ENCODE peak calls at places on chromosomes 7 and 10, in six cellular contexts. C, A, B, U, D and N are unnamed samples.

GRCh38 chr10:77409697-77410471 is 227.7 kb downstream of the KCNMA1 start:
- DNase-seq in D (no peak), U (no peak), A (no peak), C (no peak), B (no peak), N (no peak)

GRCh38 chr7:103114576-103115008 is 34.3 kb downstream of the NAPEPLD start:
- DNase-seq in B (no peak), A (no peak), U (no peak), D (peak), C (no peak), N (no peak)

GRCh38 chr7:44348300-44348699 is 22.9 kb upstream of the CAMK2B start:
- DNase-seq in U (no peak), D (no peak), B (no peak), A (no peak), C (peak), N (no peak)

GRCh38 chr7:102432476-102433318 is 678 bp upstream of the ORAI2 start:
- DNase-seq in D (no peak), U (no peak), A (no peak), B (no peak), C (no peak), N (no peak)

GRCh38 chr10:43901744-43902504 is 253.2 kb upstream of the ZNF32 start:
- DNase-seq in D (no peak), C (no peak), U (no peak), A (no peak), B (no peak), N (no peak)

GRCh38 chr7:149007615-149008014 is 20.7 kb downstream of the PDIA4 start:
- DNase-seq in B (no peak), C (no peak), D (no peak), U (no peak), A (no peak), N (no peak)

GRCh38 chr10:45372251-45372951 is 1.6 kb upstream of the ALOX5 start:
- DNase-seq in U (no peak), D (peak), B (no peak), C (no peak), A (no peak), N (no peak)

GRCh38 chr7:12768948-12769347 is 81.5 kb downstream of the ARL4A start:
- DNase-seq in U (no peak), D (no peak), B (no peak), C (no peak), A (no peak), N (no peak)

GRCh38 chr10:70355234-70356021 is 27.0 kb downstream of the LRRC20 start:
- DNase-seq in D (no peak), C (no peak), A (no peak), B (no peak), U (no peak), N (peak)

GRCh38 chr10:4736183-4736582 is 89.8 kb upstream of the AKR1E2 start:
- DNase-seq in U (no peak), A (no peak), C (no peak), B (no peak), D (no peak), N (no peak)

GRCh38 chr7:23298141-23298851 is 843 bp upstream of the MALSU1 start:
- DNase-seq in C (peak), D (peak), B (peak), A (peak), U (no peak), N (no peak)

GRCh38 chr7:118250860-118251494 is 26.5 kb downstream of the ANKRD7 start:
- DNase-seq in C (no peak), A (no peak), U (no peak), B (no peak), D (no peak), N (no peak)

GRCh38 chr10:77179015-77179695 is 458.5 kb downstream of the KCNMA1 start:
- DNase-seq in B (peak), A (peak), D (peak), C (peak), U (no peak), N (no peak)

GRCh38 chr7:25846722-25847121 is 305.3 kb upstream of the NFE2L3 start:
- DNase-seq in B (peak), C (peak), U (no peak), D (no peak), A (peak), N (no peak)

GRCh38 chr7:91034459-91035368 is 229.5 kb upstream of the FZD1 start:
- DNase-seq in A (peak), D (peak), B (peak), U (no peak), C (peak), N (no peak)

GRCh38 chr10:112711366-112711765 is 238.7 kb upstream of the TCF7L2 start:
- DNase-seq in D (peak), A (no peak), C (peak), U (no peak), B (no peak), N (no peak)

GRCh38 chr7:66138994-66139752 is 24.5 kb downstream of the CRCP start:
- DNase-seq in C (peak), B (no peak), U (no peak), D (peak), A (no peak), N (no peak)

GRCh38 chr10:4825868-4826787 is at the start of gene AKR1E2:
- DNase-seq in D (peak), B (peak), C (peak), U (peak), A (peak), N (peak)

GRCh38 chr7:73969991-73970390 is 58.0 kb upstream of the ELN start:
- DNase-seq in B (no peak), D (peak), C (no peak), U (no peak), A (no peak), N (no peak)

GRCh38 chr10:120735773-120736371 is 115.3 kb upstream of the WDR11 start:
- DNase-seq in B (no peak), D (no peak), U (no peak), A (peak), C (peak), N (peak)

GRCh38 chr7:55128693-55129394 is 110.0 kb downstream of the EGFR start:
- DNase-seq in C (peak), A (no peak), B (no peak), U (no peak), D (no peak), N (no peak)

GRCh38 chr7:118420888-118421287 is 196.4 kb downstream of the ANKRD7 start:
- DNase-seq in B (no peak), D (no peak), A (no peak), C (no peak), U (no peak), N (no peak)

GRCh38 chr7:117250245-117250644 is 72.6 kb downstream of the WNT2 start:
- DNase-seq in A (no peak), C (no peak), U (no peak), D (no peak), B (no peak), N (no peak)

GRCh38 chr7:127189074-127189473 is 63.7 kb downstream of the GRM8 start:
- DNase-seq in A (no peak), D (no peak), C (no peak), U (no peak), B (no peak), N (no peak)

GRCh38 chr7:137956183-137956582 is 45.7 kb downstream of the CREB3L2 start:
- DNase-seq in B (no peak), C (no peak), U (no peak), D (no peak), A (no peak), N (no peak)
- H3K27ac ChIP-seq in B (no peak), C (no peak), U (no peak), D (peak), A (no peak), N (no peak)

GRCh38 chr10:127974911-127975310 is 68.0 kb downstream of the PTPRE start:
- DNase-seq in A (no peak), C (no peak), B (no peak), U (no peak), D (no peak), N (no peak)

GRCh38 chr10:127977368-127978009 is 70.6 kb downstream of the PTPRE start:
- DNase-seq in D (peak), A (peak), B (peak), C (peak), U (no peak), N (no peak)

GRCh38 chr10:127976286-127976685 is 69.4 kb downstream of the PTPRE start:
- DNase-seq in C (no peak), D (no peak), U (no peak), B (no peak), A (no peak), N (no peak)

GRCh38 chr10:127978481-127978880 is 71.6 kb downstream of the PTPRE start:
- DNase-seq in A (no peak), D (no peak), B (no peak), C (no peak), U (no peak), N (no peak)

DNA sequence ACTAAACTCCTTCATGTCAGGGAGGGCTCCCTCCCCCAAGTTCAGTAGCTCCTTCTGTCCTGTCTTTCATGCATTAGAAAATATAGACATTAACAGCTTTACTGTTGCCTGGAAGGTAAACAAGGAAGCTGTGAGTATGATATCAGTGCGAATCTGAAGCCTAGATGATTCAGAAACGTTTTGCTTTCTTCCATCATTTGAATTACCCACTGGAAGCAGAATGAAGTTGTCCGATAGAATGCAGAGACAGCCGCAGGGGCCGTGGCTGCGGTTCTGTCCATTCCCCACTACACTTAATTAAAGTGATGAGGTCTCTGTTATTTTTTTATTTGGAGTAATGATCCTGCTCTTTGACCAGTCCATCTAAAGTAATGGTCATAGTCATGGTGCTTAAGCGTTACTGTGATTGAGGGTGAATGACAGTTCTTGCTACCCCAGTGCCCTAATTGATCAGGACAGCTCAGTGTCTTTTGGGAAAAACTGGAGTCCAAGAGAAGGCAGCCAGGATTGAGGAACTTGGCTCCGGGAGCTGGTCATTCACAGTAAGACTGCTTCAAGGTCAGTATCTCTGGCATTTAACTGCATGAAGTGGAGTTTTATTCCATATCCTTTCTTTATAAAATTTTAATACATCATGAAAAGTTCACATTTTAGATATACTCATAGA is 69.9 kb downstream of the PTPRE start:
- DNase-seq in C (no peak), B (no peak), D (no peak), A (peak), U (no peak), N (no peak)
- H3K4me3 ChIP-seq in C (no peak), B (no peak), D (peak), A (no peak), U (no peak), N (no peak)

GRCh38 chr7:10939911-10940747 is 33.5 kb upstream of the PHF14 start:
- DNase-seq in U (peak), D (peak), A (peak), B (peak), C (peak), N (peak)
- H3K27ac ChIP-seq in U (peak), D (peak), A (peak), B (peak), C (peak), N (peak)

GRCh38 chr7:143261901-143262300 is 1.3 kb upstream of the GSTK1 start:
- DNase-seq in U (no peak), C (no peak), D (no peak), A (no peak), B (no peak), N (no peak)

GRCh38 chr7:143263266-143264195 is at the start of gene GSTK1:
- DNase-seq in B (peak), A (peak), U (peak), C (peak), D (peak), N (peak)

GRCh38 chr7:143269254-143269653 is 6.0 kb downstream of the GSTK1 start:
- DNase-seq in D (no peak), U (no peak), B (no peak), C (no peak), A (no peak), N (no peak)

GRCh38 chr7:143259765-143260164 is 3.5 kb upstream of the GSTK1 start:
- DNase-seq in A (peak), D (no peak), C (no peak), B (no peak), U (no peak), N (no peak)

DNA sequence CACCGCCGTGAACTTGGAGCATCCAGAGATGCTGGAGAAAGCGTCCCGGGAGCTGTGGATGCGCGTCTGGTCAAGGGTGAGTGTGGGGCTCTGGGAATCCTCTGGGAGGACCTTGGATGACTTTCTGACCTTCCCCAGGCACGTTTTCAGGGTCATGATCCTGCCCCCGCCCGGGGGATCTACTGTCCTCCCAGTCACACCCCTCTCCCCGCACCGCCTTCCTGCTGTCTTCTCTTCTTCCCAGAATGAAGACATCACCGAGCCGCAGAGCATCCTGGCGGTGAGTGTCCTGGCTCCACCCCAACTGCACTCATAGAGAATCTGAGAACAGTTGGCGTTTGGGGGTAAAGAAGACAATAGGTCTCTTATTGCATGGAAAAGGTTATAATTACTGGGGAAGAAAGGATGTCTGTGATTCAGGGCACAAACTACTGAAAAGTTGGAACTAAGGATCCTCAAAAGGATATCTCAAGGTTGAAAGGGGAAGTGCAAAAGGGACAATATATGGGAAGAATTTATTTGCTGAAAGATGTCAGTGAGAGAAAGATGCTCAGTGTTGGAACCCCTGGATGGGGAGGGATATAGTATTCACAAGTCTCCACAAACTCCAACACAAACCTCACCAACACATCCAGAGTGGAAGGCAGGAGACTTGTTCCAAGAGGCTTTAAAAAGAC is 1.9 kb downstream of the GSTK1 start:
- DNase-seq in B (no peak), C (no peak), D (no peak), U (no peak), A (no peak), N (no peak)
- H3K4me3 ChIP-seq in B (no peak), C (no peak), D (no peak), U (peak), A (no peak), N (peak)

DNA sequence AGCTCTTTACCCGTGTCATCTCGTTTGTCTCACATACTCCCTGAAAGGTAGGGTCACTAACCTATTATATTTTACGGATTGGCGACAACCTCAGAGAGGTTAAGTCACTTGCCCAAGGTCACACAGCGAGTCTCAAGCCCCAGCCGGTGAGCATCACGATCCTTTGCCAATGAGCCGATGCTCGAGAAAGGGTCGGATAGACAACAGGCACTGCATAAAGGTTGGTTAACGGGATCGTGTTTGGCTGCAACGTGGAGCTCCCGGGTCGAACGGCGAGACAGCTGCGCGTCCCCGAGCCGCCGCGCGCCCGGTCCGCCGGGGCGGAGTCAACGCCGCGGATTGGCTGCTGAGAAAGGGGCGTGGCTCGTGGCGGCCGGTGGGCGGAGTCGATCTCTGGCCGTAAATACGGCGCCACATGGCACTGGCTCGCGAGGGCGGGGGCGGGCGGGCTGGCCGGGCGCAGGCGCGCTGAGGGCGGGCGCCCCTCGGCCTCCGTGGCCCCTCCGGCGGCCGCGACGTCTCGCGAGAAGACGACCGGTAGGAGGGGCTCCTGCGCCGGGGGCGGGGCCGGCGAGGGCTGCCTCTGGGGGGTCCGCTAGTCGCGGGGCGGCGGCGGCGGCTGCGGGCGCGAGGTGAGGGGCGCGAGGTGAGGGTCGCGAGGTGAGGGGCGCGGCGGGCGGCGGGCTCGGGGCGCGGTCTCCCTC is at the start of gene CHST12:
- DNase-seq in B (peak), D (peak), A (peak), U (peak), C (peak), N (peak)
- H3K27ac ChIP-seq in B (no peak), D (peak), A (peak), U (peak), C (peak), N (peak)

GRCh38 chr10:62638062-62638477 is 166.4 kb upstream of the ADO start:
- DNase-seq in D (no peak), B (no peak), U (no peak), C (peak), A (peak), N (peak)
- H3K4me3 ChIP-seq in D (peak), B (no peak), U (peak), C (no peak), A (no peak), N (peak)

DNA sequence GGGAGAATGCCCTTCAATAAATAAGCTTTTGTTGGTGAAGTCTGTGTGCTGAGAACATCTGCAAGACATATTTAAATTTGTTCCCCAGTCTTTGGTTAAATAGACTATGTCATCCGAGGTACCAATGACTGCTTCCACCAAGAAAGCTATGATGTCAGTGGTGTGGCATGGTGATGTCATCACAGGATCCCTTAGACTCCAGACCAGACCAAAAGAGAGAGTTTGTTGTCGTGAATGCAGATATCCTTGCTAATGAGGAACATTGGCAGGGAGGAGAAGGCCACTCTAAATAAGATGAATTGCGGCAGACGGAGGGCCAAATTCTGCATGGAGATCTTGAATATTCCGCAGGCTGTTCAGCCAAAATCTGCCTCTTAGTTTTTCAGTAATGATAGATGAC is 11.9 kb upstream of the CAMK1D start:
- DNase-seq in A (no peak), B (no peak), U (no peak), C (peak), D (peak), N (no peak)
- H3K27ac ChIP-seq in A (no peak), B (no peak), U (no peak), C (no peak), D (peak), N (no peak)

DNA sequence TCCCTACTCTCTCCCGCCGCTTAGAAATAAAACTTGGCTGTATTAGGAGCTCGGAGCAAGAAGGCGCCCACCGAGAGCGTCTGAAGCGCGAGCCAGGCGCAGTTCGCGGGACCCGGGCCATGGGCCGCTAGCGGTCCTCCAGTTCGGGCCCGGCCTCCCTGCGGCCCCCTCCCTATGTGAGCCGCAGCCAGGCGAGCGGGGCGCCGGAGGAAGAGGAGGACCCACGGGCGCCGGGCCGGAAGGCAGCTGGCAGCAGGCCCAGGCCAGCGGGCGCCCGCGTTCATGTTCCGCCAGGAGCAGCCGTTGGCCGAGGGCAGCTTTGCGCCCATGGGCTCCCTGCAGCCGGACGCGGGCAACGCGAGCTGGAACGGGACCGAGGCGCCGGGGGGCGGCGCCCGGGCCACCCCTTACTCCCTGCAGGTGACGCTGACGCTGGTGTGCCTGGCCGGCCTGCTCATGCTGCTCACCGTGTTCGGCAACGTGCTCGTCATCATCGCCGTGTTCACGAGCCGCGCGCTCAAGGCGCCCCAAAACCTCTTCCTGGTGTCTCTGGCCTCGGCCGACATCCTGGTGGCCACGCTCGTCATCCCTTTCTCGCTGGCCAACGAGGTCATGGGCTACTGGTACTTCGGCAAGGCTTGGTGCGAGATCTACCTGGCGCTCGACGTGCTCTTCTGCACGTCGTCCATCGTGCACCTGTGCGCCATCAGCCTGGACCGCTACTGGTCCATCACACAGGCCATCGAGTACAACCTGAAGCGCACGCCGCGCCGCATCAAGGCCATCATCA is 1.1 kb downstream of the ADRA2A start:
- DNase-seq in U (no peak), A (no peak), C (no peak), D (peak), B (peak), N (no peak)
- H3K4me3 ChIP-seq in U (no peak), A (peak), C (no peak), D (peak), B (peak), N (no peak)

GRCh38 chr7:150402671-150403321 is 23.7 kb downstream of the ZNF775 start:
- DNase-seq in A (no peak), D (peak), B (no peak), C (no peak), U (no peak), N (no peak)
- H3K27ac ChIP-seq in A (no peak), D (no peak), B (no peak), C (no peak), U (no peak), N (no peak)